ENCODE peak calls at places on chromosome 9, in eight cellular contexts. N, J, L, A, V, B, O and X are unnamed samples.
A peak's percentile ranks its signal among the peaks of the same experiment; 100 is the strongest.

GRCh38 chr9:74610523-74611061 is 113.5 kb downstream of the RORB start:
- DNase-seq in L (no peak), A (no peak), B (no peak), V (peak; percentile 35), N (no peak), J (peak; percentile 21), O (peak; percentile 1), X (no peak)

GRCh38 chr9:90915693-90916092 is 114.1 kb downstream of the SYK start:
- DNase-seq in L (peak; percentile 74), B (peak; percentile 55), N (no peak), O (peak; percentile 68), A (no peak), J (no peak), V (no peak), X (peak; percentile 23)

GRCh38 chr9:107487521-107488399 is 1.8 kb downstream of the KLF4 start:
- DNase-seq in B (peak; percentile 73), L (peak; percentile 87), O (peak; percentile 82), V (peak; percentile 51), A (no peak), N (peak; percentile 59), J (peak; percentile 30), X (no peak)

GRCh38 chr9:94870793-94871558 is 144.5 kb downstream of the AOPEP start:
- DNase-seq in J (peak; percentile 90), N (no peak), B (peak; percentile 17), V (peak; percentile 90), O (peak; percentile 77), L (no peak), A (peak; percentile 37), X (peak; percentile 91)

GRCh38 chr9:107016383-107016782 is 153.4 kb downstream of the ZNF462 start:
- DNase-seq in V (no peak), J (no peak), N (no peak), L (no peak), A (no peak), B (no peak), O (no peak), X (no peak)

GRCh38 chr9:84419203-84419602 is 78.6 kb upstream of the SLC28A3 start:
- DNase-seq in O (peak; percentile 19), L (no peak), V (no peak), B (no peak), N (no peak), J (no peak), A (no peak), X (no peak)

GRCh38 chr9:83986765-83987401 is 6.3 kb downstream of the RMI1 start:
- DNase-seq in O (no peak), N (peak; percentile 67), A (no peak), J (peak; percentile 30), L (no peak), B (peak; percentile 81), V (peak; percentile 50), X (peak; percentile 33)

GRCh38 chr9:118630079-118630478 is 739.2 kb downstream of the BRINP1 start:
- DNase-seq in A (no peak), L (no peak), N (no peak), O (no peak), V (no peak), B (no peak), J (no peak), X (no peak)

GRCh38 chr9:91303741-91304140 is 58.0 kb downstream of the AUH start:
- DNase-seq in O (no peak), N (no peak), L (no peak), J (no peak), V (no peak), A (no peak), B (no peak), X (no peak)

GRCh38 chr9:25691786-25692185 is 13.5 kb upstream of the TUSC1 start:
- DNase-seq in A (no peak), O (no peak), J (no peak), V (no peak), N (no peak), B (no peak), L (no peak), X (no peak)

GRCh38 chr9:33225319-33226152 is 14.4 kb upstream of the SPINK4 start:
- DNase-seq in J (peak; percentile 59), A (peak; percentile 34), L (no peak), O (peak; percentile 86), N (no peak), B (peak; percentile 88), V (peak; percentile 68), X (peak; percentile 20)

DNA sequence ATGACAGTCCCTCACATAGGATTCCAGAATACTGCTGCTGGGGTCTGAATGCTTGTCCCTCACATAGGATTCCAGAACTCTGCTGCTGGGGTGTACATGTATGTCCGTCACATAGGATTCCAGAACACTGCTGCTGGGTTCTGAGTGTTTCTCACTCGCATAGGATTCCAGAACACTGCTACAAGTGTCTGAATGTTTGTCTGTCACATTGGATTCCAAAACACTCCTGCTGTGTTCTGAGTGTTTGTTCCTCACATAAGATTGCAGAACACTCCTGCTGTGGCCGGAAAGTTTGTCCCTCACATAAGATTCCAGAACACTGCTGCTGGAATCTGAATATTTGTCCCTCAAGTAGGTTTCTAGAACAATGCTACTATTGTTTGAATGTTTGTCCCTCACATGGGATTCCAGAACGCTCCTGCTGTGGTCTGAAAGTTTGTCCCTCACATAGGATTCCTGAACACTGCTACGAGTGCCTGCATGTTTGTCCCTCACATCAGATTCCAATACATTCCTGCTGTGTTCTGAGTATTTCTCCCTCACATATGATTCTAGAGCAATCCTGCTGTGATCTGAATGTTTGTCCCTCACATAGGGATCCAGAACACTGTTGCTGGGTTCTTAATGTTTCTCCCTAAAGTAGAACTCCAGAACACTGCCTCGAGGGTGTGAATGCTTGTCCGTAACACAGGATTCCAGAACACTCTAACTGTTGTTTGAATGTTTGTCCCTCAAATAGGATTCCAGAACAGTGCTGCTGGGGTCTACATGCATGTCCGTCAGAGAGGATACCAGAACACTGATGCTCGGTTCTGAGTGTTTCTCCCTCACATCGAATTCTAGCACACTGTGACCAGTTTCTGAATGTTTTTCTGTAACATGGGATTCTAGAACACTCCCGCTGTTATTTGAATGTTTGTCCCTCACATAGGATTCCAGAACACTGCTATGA is 200.4 kb downstream of the FOXD4L6 start:
- DNase-seq in V (no peak), O (no peak), L (no peak), B (no peak), N (no peak), J (no peak), A (no peak), X (no peak)
- H3K9me3 ChIP-seq in V (no peaks in the 10 kb centered on the region), O (no peaks in the 10 kb centered on the region), L (peaks cover 94% of the 10 kb centered on the region), B (peaks cover 25% of the 10 kb centered on the region), N (peaks cover 14% of the 10 kb centered on the region), J (peaks cover 42% of the 10 kb centered on the region), A (peaks cover 51% of the 10 kb centered on the region), X (no peaks in the 10 kb centered on the region)

GRCh38 chr9:136539427-136540412 is 6.1 kb downstream of the NOTCH1 start:
- DNase-seq in O (no peak), B (peak; percentile 99), J (peak; percentile 62), L (peak; percentile 99), N (no peak), A (peak; percentile 85), V (peak; percentile 76), X (no peak)
- H3K36me3 ChIP-seq in O (no peaks in the 10 kb centered on the region), B (no peaks in the 10 kb centered on the region), J (no peaks in the 10 kb centered on the region), L (peaks cover 14% of the 10 kb centered on the region), N (peaks cover 42% of the 10 kb centered on the region), A (no peaks in the 10 kb centered on the region), V (peaks cover 7% of the 10 kb centered on the region), X (no peaks in the 10 kb centered on the region)

DNA sequence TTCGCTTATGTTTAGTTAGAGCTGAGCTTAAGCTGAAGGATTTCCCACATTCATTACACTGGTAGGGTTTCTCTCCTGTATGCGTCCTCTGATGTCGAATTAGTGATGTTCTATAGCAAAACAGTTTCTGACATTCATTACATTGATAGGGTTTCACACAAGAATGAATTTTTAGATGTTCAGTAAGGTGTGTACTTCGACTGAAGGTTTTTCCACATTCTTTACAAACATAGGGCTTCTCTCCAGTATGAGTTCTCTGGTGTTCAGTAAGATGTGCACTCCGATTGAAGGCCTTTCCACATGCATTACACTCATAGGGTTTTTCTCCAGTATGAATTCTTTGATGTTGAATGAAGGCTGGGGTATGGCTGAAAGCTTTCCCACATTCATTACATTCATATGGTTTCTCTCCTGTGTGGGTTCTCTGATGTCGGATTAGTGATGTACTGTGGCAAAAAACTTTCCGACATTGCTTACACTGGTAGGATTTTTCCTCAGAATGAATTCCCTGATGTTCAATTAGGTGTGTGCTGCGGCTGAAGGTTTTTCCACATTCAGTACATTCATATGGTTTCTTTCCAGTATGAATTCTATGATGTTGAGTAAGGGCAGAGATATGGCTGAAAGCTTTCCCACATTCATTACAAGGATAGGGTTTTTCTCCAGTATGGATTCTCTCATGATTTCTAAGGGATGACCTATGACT is 14.6 kb downstream of the ZNF883 start:
- DNase-seq in A (no peak), O (peak; percentile 2), J (no peak), V (no peak), L (no peak), N (no peak), B (no peak), X (no peak)
- H3K9me3 ChIP-seq in A (peaks cover 34% of the 10 kb centered on the region), O (peaks cover 26% of the 10 kb centered on the region), J (peaks cover 41% of the 10 kb centered on the region), V (no peaks in the 10 kb centered on the region), L (peaks cover 99% of the 10 kb centered on the region), N (peaks cover 30% of the 10 kb centered on the region), B (peaks cover 5% of the 10 kb centered on the region), X (peaks cover 35% of the 10 kb centered on the region)

GRCh38 chr9:10614201-10614870 is 1.5 kb upstream of the PTPRD start:
- DNase-seq in L (no peak), V (peak; percentile 1), N (no peak), O (no peak), J (no peak), B (no peak), A (no peak), X (no peak)
- H3K36me3 ChIP-seq in L (no peaks in the 10 kb centered on the region), V (no peaks in the 10 kb centered on the region), N (no peaks in the 10 kb centered on the region), O (no peaks in the 10 kb centered on the region), J (no peaks in the 10 kb centered on the region), B (no peaks in the 10 kb centered on the region), A (no peaks in the 10 kb centered on the region), X (no peaks in the 10 kb centered on the region)

DNA sequence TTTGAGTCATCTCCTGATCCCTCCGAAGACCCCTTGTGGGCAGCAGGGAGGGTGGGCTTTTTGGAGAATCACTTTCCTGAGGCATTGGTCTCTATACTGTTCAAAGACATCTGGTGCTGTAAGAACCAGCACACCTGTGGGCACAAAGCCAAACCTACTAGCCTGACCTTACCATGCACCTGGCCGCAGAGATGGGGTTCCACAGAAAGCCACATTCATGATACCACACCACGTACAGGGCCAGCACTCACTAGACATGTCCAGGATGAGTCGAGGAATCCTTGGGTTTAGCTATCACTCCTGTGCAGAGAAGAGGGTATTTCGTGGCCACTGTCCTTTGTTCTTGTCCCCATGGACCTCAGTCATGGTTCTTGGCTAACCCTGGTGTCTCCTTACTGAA is 203.4 kb downstream of the CACNA1B start:
- DNase-seq in L (no peak), J (no peak), A (no peak), V (no peak), N (peak; percentile 6), O (no peak), B (no peak), X (no peak)
- H3K9me3 ChIP-seq in L (peaks cover 18% of the 10 kb centered on the region), J (peaks cover 10% of the 10 kb centered on the region), A (peaks cover 4% of the 10 kb centered on the region), V (no peaks in the 10 kb centered on the region), N (peaks cover 5% of the 10 kb centered on the region), O (no peaks in the 10 kb centered on the region), B (no peaks in the 10 kb centered on the region), X (no peaks in the 10 kb centered on the region)